ENCODE peak calls at places on chromosome 14, in eight cellular contexts. One of them, this sample, is unnamed.

GRCh38 chr14:77276959-77277358 is 6.0 kb upstream of the NGB start:
- DNase-seq in stimulated activated CD4-positive, alpha-beta T cell treated with anti-CD3 and anti-CD28 coated beads, Interleukin-12 subunit alpha, Interleukin-12 subunit beta, amount 100 ng/mL, for 4 hours: no peak
- DNase-seq in GM04504: no peak
- DNase-seq in EL: no peak
- DNase-seq in AG10803: no peak
- DNase-seq in T-helper 1 cell: no peak
- DNase-seq in GM13976: no peak
- DNase-seq in GM06990: no peak
- DNase-seq in this sample: no peak

GRCh38 chr14:79693935-79694334 is 517.4 kb downstream of the DIO2 start:
- DNase-seq in EL: no peak
- DNase-seq in stimulated activated CD4-positive, alpha-beta T cell treated with anti-CD3 and anti-CD28 coated beads, Interleukin-12 subunit alpha, Interleukin-12 subunit beta, amount 100 ng/mL, for 4 hours: no peak
- DNase-seq in GM13976: no peak
- DNase-seq in GM06990: no peak
- DNase-seq in AG10803: no peak
- DNase-seq in T-helper 1 cell: no peak
- DNase-seq in GM04504: no peak
- DNase-seq in this sample: no peak

GRCh38 chr14:39229222-39229543 is 4.5 kb upstream of the MIA2 start:
- DNase-seq in AG10803: peak
- DNase-seq in GM04504: peak
- DNase-seq in GM13976: no peak
- DNase-seq in stimulated activated CD4-positive, alpha-beta T cell treated with anti-CD3 and anti-CD28 coated beads, Interleukin-12 subunit alpha, Interleukin-12 subunit beta, amount 100 ng/mL, for 4 hours: peak
- DNase-seq in EL: no peak
- DNase-seq in T-helper 1 cell: no peak
- DNase-seq in GM06990: peak
- DNase-seq in this sample: no peak

GRCh38 chr14:89360277-89360676 is 56.8 kb downstream of the FOXN3 start:
- DNase-seq in EL: no peak
- DNase-seq in T-helper 1 cell: no peak
- DNase-seq in GM04504: no peak
- DNase-seq in stimulated activated CD4-positive, alpha-beta T cell treated with anti-CD3 and anti-CD28 coated beads, Interleukin-12 subunit alpha, Interleukin-12 subunit beta, amount 100 ng/mL, for 4 hours: no peak
- DNase-seq in GM06990: no peak
- DNase-seq in AG10803: no peak
- DNase-seq in GM13976: no peak
- DNase-seq in this sample: no peak

GRCh38 chr14:64841772-64842490 is 37.8 kb downstream of the SPTB start:
- DNase-seq in GM06990: no peak
- DNase-seq in stimulated activated CD4-positive, alpha-beta T cell treated with anti-CD3 and anti-CD28 coated beads, Interleukin-12 subunit alpha, Interleukin-12 subunit beta, amount 100 ng/mL, for 4 hours: no peak
- DNase-seq in GM04504: no peak
- DNase-seq in GM13976: no peak
- DNase-seq in EL: no peak
- DNase-seq in AG10803: peak
- DNase-seq in T-helper 1 cell: no peak
- DNase-seq in this sample: no peak

GRCh38 chr14:72523397-72524157 is 370.3 kb downstream of the DPF3 start:
- DNase-seq in EL: no peak
- DNase-seq in GM13976: no peak
- DNase-seq in stimulated activated CD4-positive, alpha-beta T cell treated with anti-CD3 and anti-CD28 coated beads, Interleukin-12 subunit alpha, Interleukin-12 subunit beta, amount 100 ng/mL, for 4 hours: no peak
- DNase-seq in T-helper 1 cell: no peak
- DNase-seq in GM06990: no peak
- DNase-seq in AG10803: peak
- DNase-seq in GM04504: no peak
- DNase-seq in this sample: no peak

GRCh38 chr14:79248771-79249170 is 962.5 kb downstream of the DIO2 start:
- DNase-seq in GM13976: no peak
- DNase-seq in T-helper 1 cell: no peak
- DNase-seq in GM04504: no peak
- DNase-seq in GM06990: no peak
- DNase-seq in stimulated activated CD4-positive, alpha-beta T cell treated with anti-CD3 and anti-CD28 coated beads, Interleukin-12 subunit alpha, Interleukin-12 subunit beta, amount 100 ng/mL, for 4 hours: no peak
- DNase-seq in AG10803: no peak
- DNase-seq in EL: no peak
- DNase-seq in this sample: no peak

GRCh38 chr14:77097006-77097688 is 911 bp upstream of the CIPC start:
- DNase-seq in EL: peak
- DNase-seq in GM04504: no peak
- DNase-seq in GM06990: no peak
- DNase-seq in T-helper 1 cell: no peak
- DNase-seq in GM13976: no peak
- DNase-seq in AG10803: peak
- DNase-seq in stimulated activated CD4-positive, alpha-beta T cell treated with anti-CD3 and anti-CD28 coated beads, Interleukin-12 subunit alpha, Interleukin-12 subunit beta, amount 100 ng/mL, for 4 hours: no peak
- DNase-seq in this sample: no peak

GRCh38 chr14:68975667-68976066 is 3.4 kb downstream of the ACTN1 start:
- DNase-seq in EL: peak
- DNase-seq in T-helper 1 cell: no peak
- DNase-seq in GM06990: no peak
- DNase-seq in GM13976: no peak
- DNase-seq in AG10803: peak
- DNase-seq in stimulated activated CD4-positive, alpha-beta T cell treated with anti-CD3 and anti-CD28 coated beads, Interleukin-12 subunit alpha, Interleukin-12 subunit beta, amount 100 ng/mL, for 4 hours: no peak
- DNase-seq in GM04504: peak
- DNase-seq in this sample: no peak

GRCh38 chr14:70257526-70257925 is 68.8 kb upstream of the SLC8A3 start:
- DNase-seq in T-helper 1 cell: no peak
- DNase-seq in stimulated activated CD4-positive, alpha-beta T cell treated with anti-CD3 and anti-CD28 coated beads, Interleukin-12 subunit alpha, Interleukin-12 subunit beta, amount 100 ng/mL, for 4 hours: no peak
- DNase-seq in AG10803: no peak
- DNase-seq in EL: peak
- DNase-seq in GM06990: no peak
- DNase-seq in GM13976: peak
- DNase-seq in GM04504: no peak
- DNase-seq in this sample: no peak

GRCh38 chr14:74574092-74574438 is 38.0 kb downstream of the LTBP2 start:
- DNase-seq in GM13976: no peak
- DNase-seq in AG10803: no peak
- DNase-seq in EL: no peak
- DNase-seq in GM04504: no peak
- DNase-seq in stimulated activated CD4-positive, alpha-beta T cell treated with anti-CD3 and anti-CD28 coated beads, Interleukin-12 subunit alpha, Interleukin-12 subunit beta, amount 100 ng/mL, for 4 hours: no peak
- DNase-seq in T-helper 1 cell: no peak
- DNase-seq in GM06990: no peak
- DNase-seq in this sample: no peak

GRCh38 chr14:90060312-90060964 is 1.4 kb upstream of the KCNK13 start:
- DNase-seq in EL: peak
- DNase-seq in GM04504: no peak
- DNase-seq in AG10803: peak
- DNase-seq in T-helper 1 cell: no peak
- DNase-seq in stimulated activated CD4-positive, alpha-beta T cell treated with anti-CD3 and anti-CD28 coated beads, Interleukin-12 subunit alpha, Interleukin-12 subunit beta, amount 100 ng/mL, for 4 hours: peak
- DNase-seq in GM06990: peak
- DNase-seq in GM13976: peak
- DNase-seq in this sample: peak

GRCh38 chr14:38342803-38343202 is 86.9 kb upstream of the CLEC14A start:
- DNase-seq in T-helper 1 cell: no peak
- DNase-seq in GM04504: peak
- DNase-seq in GM06990: no peak
- DNase-seq in GM13976: no peak
- DNase-seq in AG10803: peak
- DNase-seq in EL: peak
- DNase-seq in stimulated activated CD4-positive, alpha-beta T cell treated with anti-CD3 and anti-CD28 coated beads, Interleukin-12 subunit alpha, Interleukin-12 subunit beta, amount 100 ng/mL, for 4 hours: no peak
- DNase-seq in this sample: no peak

GRCh38 chr14:60327447-60328331 is 78.7 kb downstream of the PPM1A start:
- DNase-seq in GM13976: peak
- DNase-seq in GM06990: peak
- DNase-seq in stimulated activated CD4-positive, alpha-beta T cell treated with anti-CD3 and anti-CD28 coated beads, Interleukin-12 subunit alpha, Interleukin-12 subunit beta, amount 100 ng/mL, for 4 hours: peak
- DNase-seq in EL: peak
- DNase-seq in AG10803: peak
- DNase-seq in T-helper 1 cell: no peak
- DNase-seq in GM04504: no peak
- DNase-seq in this sample: peak

GRCh38 chr14:30621354-30621953 is 665 bp upstream of the SCFD1 start:
- DNase-seq in EL: peak
- DNase-seq in GM04504: no peak
- DNase-seq in T-helper 1 cell: no peak
- DNase-seq in stimulated activated CD4-positive, alpha-beta T cell treated with anti-CD3 and anti-CD28 coated beads, Interleukin-12 subunit alpha, Interleukin-12 subunit beta, amount 100 ng/mL, for 4 hours: no peak
- DNase-seq in GM06990: peak
- DNase-seq in GM13976: peak
- DNase-seq in AG10803: peak
- DNase-seq in this sample: no peak

GRCh38 chr14:60724080-60724618 is at the start of gene SIX4:
- DNase-seq in T-helper 1 cell: no peak
- DNase-seq in AG10803: peak
- DNase-seq in GM04504: peak
- DNase-seq in EL: peak
- DNase-seq in stimulated activated CD4-positive, alpha-beta T cell treated with anti-CD3 and anti-CD28 coated beads, Interleukin-12 subunit alpha, Interleukin-12 subunit beta, amount 100 ng/mL, for 4 hours: no peak
- DNase-seq in GM06990: peak
- DNase-seq in GM13976: peak
- DNase-seq in this sample: peak

This sample was measured in GM12892.